ENCODE peak calls at places on chromosomes 7 and 10, in eight cellular contexts. M is activated CD8-positive, alpha-beta T cell treated with anti-CD3 and anti-CD28 coated beads for 36 hours; K is Daoy; Y is substantia nigra; N is stimulated activated effector memory CD8-positive, alpha-beta T cell treated with anti-CD3 and anti-CD28 coated beads, Interleukin-12 subunit alpha, Interleukin-12 subunit beta, amount 100 ng/mL, for 72 hours; F is GM12865; U is NCI-H146; B is OCI-LY7. X is an unnamed sample.

GRCh38 chr7:143929224-143929920 is 5.7 kb upstream of the OR2F2 start:
- DNase-seq in M (peak; percentile 28), K (no peak), Y (no peak), N (no peak), F (no peak), U (no peak), B (no peak), X (no peak)

GRCh38 chr10:9274206-9274755 is 1219.8 kb downstream of the GATA3 start:
- DNase-seq in M (no peak), K (peak; percentile 4), Y (no peak), N (no peak), F (peak; percentile 1), U (no peak), B (no peak), X (no peak)

GRCh38 chr7:8418627-8419245 is 14.7 kb upstream of the NXPH1 start:
- DNase-seq in M (peak; percentile 67), K (peak; percentile 39), Y (no peak), N (no peak), F (peak; percentile 73), U (peak; percentile 76), B (peak; percentile 65), X (peak; percentile 85)

GRCh38 chr7:1800876-1801275 is 130.8 kb downstream of the ELFN1 start:
- DNase-seq in M (no peak), K (no peak), Y (no peak), N (no peak), F (no peak), U (no peak), B (no peak), X (no peak)

GRCh38 chr7:8084772-8085171 is 116.2 kb downstream of the GLCCI1 start:
- DNase-seq in M (no peak), K (no peak), Y (no peak), N (no peak), F (no peak), U (peak; percentile 2), B (no peak), X (no peak)

GRCh38 chr7:2719007-2719406 is 31.0 kb downstream of the AMZ1 start:
- DNase-seq in M (peak; percentile 88), K (peak; percentile 60), Y (no peak), N (peak; percentile 80), F (peak; percentile 55), U (no peak), B (peak; percentile 55), X (peak; percentile 42)

GRCh38 chr7:5681979-5682546 is 99.4 kb downstream of the RNF216 start:
- DNase-seq in M (no peak), K (no peak), Y (no peak), N (no peak), F (peak; percentile 74), U (no peak), B (no peak), X (no peak)

GRCh38 chr10:111953949-111954348 is 229.6 kb downstream of the GPAM start:
- DNase-seq in M (no peak), K (no peak), Y (no peak), N (no peak), F (no peak), U (no peak), B (no peak), X (no peak)

GRCh38 chr10:128854965-128855364 is 612.1 kb upstream of the MGMT start:
- DNase-seq in M (no peak), K (peak; percentile 85), Y (peak; percentile 75), N (peak; percentile 25), F (no peak), U (no peak), B (no peak), X (no peak)

GRCh38 chr10:5506751-5507648 is 7.6 kb upstream of the CALML5 start:
- DNase-seq in M (no peak), K (no peak), Y (no peak), N (no peak), F (no peak), U (no peak), B (no peak), X (no peak)

GRCh38 chr7:45223728-45224630 is 66.4 kb downstream of the RAMP3 start:
- DNase-seq in M (no peak), K (no peak), Y (no peak), N (peak; percentile 43), F (no peak), U (no peak), B (no peak), X (no peak)

GRCh38 chr10:122232781-122233180 is 38.3 kb upstream of the BTBD16 start:
- DNase-seq in M (no peak), K (no peak), Y (no peak), N (no peak), F (no peak), U (no peak), B (no peak), X (no peak)

GRCh38 chr7:151008511-151009323 is 15.6 kb downstream of the ATG9B start:
- DNase-seq in M (peak; percentile 83), K (peak; percentile 54), Y (no peak), N (peak; percentile 95), F (peak; percentile 80), U (no peak), B (peak; percentile 73), X (peak; percentile 83)

GRCh38 chr7:111083423-111083822 is 7.5 kb upstream of the LRRN3 start:
- DNase-seq in M (peak; percentile 73), K (peak; percentile 88), Y (no peak), N (peak; percentile 70), F (peak; percentile 92), U (no peak), B (no peak), X (peak; percentile 25)

GRCh38 chr7:148661471-148661870 is 37.2 kb upstream of the CUL1 start:
- DNase-seq in M (no peak), K (no peak), Y (no peak), N (peak; percentile 34), F (peak; percentile 9), U (no peak), B (no peak), X (no peak)

GRCh38 chr7:83130623-83131545 is 31.8 kb downstream of the PCLO start:
- DNase-seq in M (no peak), K (no peak), Y (no peak), N (no peak), F (no peak), U (peak; percentile 85), B (no peak), X (no peak)

GRCh38 chr10:51707392-51707791 is 8.0 kb upstream of the CSTF2T start:
- DNase-seq in M (no peak), K (no peak), Y (no peak), N (no peak), F (no peak), U (no peak), B (no peak), X (no peak)

GRCh38 chr7:4631664-4632171 is 50.4 kb upstream of the FOXK1 start:
- DNase-seq in M (no peak), K (peak; percentile 86), Y (peak; percentile 47), N (no peak), F (no peak), U (peak; percentile 91), B (no peak), X (peak; percentile 45)

X was measured in RPMI8226.